ENCODE peak calls at places on chromosome 3, in nine cellular contexts. N is GM23248, J is hepatocyte, F is MM.1S, S is HCT116, V is GM23338, A is neural progenitor cell, M is PC-3, X is SK-N-SH. Q is an unnamed sample.

GRCh38 chr3:32349184-32349583 is 42.5 kb upstream of the CMTM7 start:
- DNase-seq in S (no peak), V (peak; percentile 67), M (no peak), F (no peak), J (no peak), A (no peak), N (no peak), X (no peak), Q (no peak)

GRCh38 chr3:195204360-195205166 is 66.4 kb downstream of the XXYLT1 start:
- DNase-seq in S (no peak), V (no peak), J (peak; percentile 42), N (peak; percentile 24), A (no peak), X (peak; percentile 41), F (no peak), M (no peak), Q (no peak)

GRCh38 chr3:121724130-121724529 is 25.4 kb downstream of the GOLGB1 start:
- DNase-seq in F (peak; percentile 89), M (no peak), V (no peak), A (no peak), N (no peak), S (no peak), X (no peak), J (no peak), Q (no peak)

GRCh38 chr3:197802505-197803459 is 11.7 kb downstream of the LRCH3 start:
- DNase-seq in M (peak; percentile 63), J (no peak), F (peak; percentile 32), X (no peak), A (no peak), S (no peak), N (peak; percentile 63), V (peak; percentile 52), Q (peak; percentile 24)

GRCh38 chr3:150158974-150159625 is 188.4 kb upstream of the PFN2 start:
- DNase-seq in A (no peak), X (no peak), M (no peak), V (no peak), S (no peak), J (no peak), N (peak; percentile 65), F (no peak), Q (no peak)

GRCh38 chr3:33438284-33438668 is 1.9 kb downstream of the UBP1 start:
- DNase-seq in N (peak; percentile 76), V (no peak), S (no peak), F (peak; percentile 32), J (peak; percentile 14), M (peak; percentile 36), A (peak; percentile 18), X (no peak), Q (peak; percentile 47)

GRCh38 chr3:108036984-108037741 is 53.7 kb downstream of the CD47 start:
- DNase-seq in F (no peak), M (peak; percentile 45), J (no peak), X (no peak), S (no peak), N (peak; percentile 76), A (no peak), V (no peak), Q (no peak)

GRCh38 chr3:178238179-178238578 is 298.1 kb upstream of the KCNMB2 start:
- DNase-seq in M (peak; percentile 4), X (no peak), V (peak; percentile 43), J (no peak), F (no peak), A (no peak), S (no peak), N (no peak), Q (no peak)

GRCh38 chr3:128488995-128489859 is 3.8 kb downstream of the GATA2 start:
- DNase-seq in F (no peak), A (peak; percentile 61), S (peak; percentile 35), V (peak; percentile 64), M (peak; percentile 62), J (peak; percentile 63), N (peak; percentile 87), X (peak; percentile 78), Q (no peak)

GRCh38 chr3:156174229-156174847 is 54.0 kb downstream of the KCNAB1 start:
- DNase-seq in X (peak; percentile 33), V (peak; percentile 33), N (peak; percentile 71), J (peak; percentile 34), S (peak; percentile 16), M (peak; percentile 65), F (peak; percentile 64), A (peak; percentile 56), Q (no peak)

GRCh38 chr3:18394384-18394995 is 30.6 kb downstream of the SATB1 start:
- DNase-seq in F (no peak), A (no peak), S (no peak), N (no peak), X (no peak), V (no peak), J (no peak), M (no peak), Q (no peak)

GRCh38 chr3:49930922-49931321 is 1.3 kb upstream of the MON1A start:
- DNase-seq in V (peak; percentile 94), M (peak; percentile 56), S (peak; percentile 53), N (no peak), J (peak; percentile 75), X (no peak), F (peak; percentile 39), A (peak; percentile 87), Q (peak; percentile 75)

GRCh38 chr3:99713440-99713839 is 75.0 kb downstream of the COL8A1 start:
- DNase-seq in S (no peak), A (no peak), X (no peak), M (no peak), J (no peak), N (no peak), V (no peak), F (no peak), Q (no peak)

GRCh38 chr3:13047296-13048165 is 25.7 kb downstream of the IQSEC1 start:
- DNase-seq in S (no peak), M (no peak), V (no peak), J (no peak), A (no peak), N (no peak), F (no peak), X (no peak), Q (peak; percentile 61)
- H3K4me2 ChIP-seq in S (no peak overlapping the region), M (no peak overlapping the region), V (no peak overlapping the region), J (no peak overlapping the region), A (no peak overlapping the region), N (no peak overlapping the region), F (no peak overlapping the region), X (no peak overlapping the region), Q (peak overlapping the region; percentile 74)

DNA sequence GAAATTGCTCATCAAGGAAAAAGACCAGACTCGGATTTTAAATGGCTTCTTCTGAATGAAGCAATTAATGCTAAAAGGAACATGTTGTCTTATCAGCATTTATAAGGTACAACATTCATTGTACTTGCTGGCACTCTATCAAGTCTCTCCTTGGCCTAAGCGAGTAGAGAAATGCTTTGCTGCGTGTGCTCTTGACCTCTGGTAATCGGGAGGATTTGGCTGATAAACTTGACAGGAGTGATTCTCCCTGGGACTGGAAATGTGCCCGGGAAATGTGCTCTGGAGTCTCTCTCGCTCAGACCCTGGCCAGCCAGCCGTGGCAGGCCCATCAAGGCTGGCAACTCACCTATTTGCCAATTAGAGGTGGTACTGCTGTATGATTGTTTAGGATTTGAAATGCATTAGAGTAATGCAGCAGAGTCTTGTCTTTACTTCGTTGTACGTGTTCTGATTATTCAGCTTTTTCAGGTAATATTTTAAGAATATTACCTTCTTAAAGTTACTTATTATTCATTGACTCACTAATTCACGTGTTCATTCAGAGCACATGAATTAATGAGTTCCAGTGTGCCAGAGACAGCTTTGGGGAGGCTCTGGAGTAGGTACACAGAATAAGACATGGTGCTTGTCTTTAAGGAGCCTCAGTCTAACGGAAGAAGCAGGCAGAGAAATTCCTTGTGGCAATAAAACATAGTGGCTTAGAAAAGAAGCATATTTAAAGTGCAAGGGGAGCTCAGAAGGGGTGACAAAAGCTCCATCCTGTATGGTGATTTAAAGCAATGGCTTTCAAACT is 48.0 kb upstream of the TPRG1 start:
- DNase-seq in M (no peak), F (no peak), X (peak; percentile 34), S (no peak), V (no peak), N (no peak), J (no peak), A (no peak), Q (no peak)
- TF ChIP-seq EZH2phosphoT487 in M (no peak), F (no peak), X (no peak), S (no peak), V (no peak), N (no peak), J (no peak), A (no peak), Q (no peak)

GRCh38 chr3:71317140-71317539 is 266.4 kb downstream of the FOXP1 start:
- DNase-seq in F (no peak), N (no peak), A (no peak), J (no peak), X (no peak), M (no peak), S (no peak), V (no peak), Q (no peak)

GRCh38 chr3:71316378-71316777 is 267.1 kb downstream of the FOXP1 start:
- DNase-seq in S (no peak), A (no peak), V (no peak), J (no peak), X (no peak), N (no peak), M (no peak), F (no peak), Q (no peak)

GRCh38 chr3:71319771-71320170 is 263.8 kb downstream of the FOXP1 start:
- DNase-seq in N (no peak), X (no peak), A (no peak), V (no peak), M (no peak), S (no peak), F (no peak), J (no peak), Q (no peak)

GRCh38 chr3:71317749-71318458 is 265.6 kb downstream of the FOXP1 start:
- DNase-seq in S (no peak), F (no peak), X (no peak), V (no peak), N (peak; percentile 30), A (no peak), J (no peak), M (no peak), Q (peak; percentile 11)

DNA sequence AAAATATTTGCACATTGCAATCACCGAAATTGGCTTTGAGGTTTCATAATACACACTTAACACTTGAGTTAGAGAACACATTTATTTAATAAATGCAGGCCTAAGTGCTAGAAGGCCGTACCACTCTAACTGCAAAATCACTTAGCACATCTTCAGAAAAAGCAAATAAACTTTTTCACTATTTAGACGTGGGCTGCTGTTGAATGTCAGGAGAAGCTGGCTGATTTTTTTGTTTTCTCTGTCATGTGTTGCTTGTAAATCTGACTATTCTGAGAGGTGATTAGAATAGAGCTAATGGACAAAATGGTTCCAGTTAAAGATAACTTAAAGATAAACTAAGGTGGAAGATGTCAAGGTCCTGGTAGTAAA is 265.1 kb downstream of the FOXP1 start:
- DNase-seq in M (no peak), F (no peak), X (no peak), N (no peak), V (no peak), J (no peak), S (no peak), A (no peak), Q (no peak)
- H3K4me2 ChIP-seq in M (no peak overlapping the region), F (no peak overlapping the region), X (no peak overlapping the region), N (peak overlapping the region; percentile 31), V (no peak overlapping the region), J (peak overlapping the region; percentile 62), S (no peak overlapping the region), A (no peak overlapping the region), Q (peak overlapping the region; percentile 56)

DNA sequence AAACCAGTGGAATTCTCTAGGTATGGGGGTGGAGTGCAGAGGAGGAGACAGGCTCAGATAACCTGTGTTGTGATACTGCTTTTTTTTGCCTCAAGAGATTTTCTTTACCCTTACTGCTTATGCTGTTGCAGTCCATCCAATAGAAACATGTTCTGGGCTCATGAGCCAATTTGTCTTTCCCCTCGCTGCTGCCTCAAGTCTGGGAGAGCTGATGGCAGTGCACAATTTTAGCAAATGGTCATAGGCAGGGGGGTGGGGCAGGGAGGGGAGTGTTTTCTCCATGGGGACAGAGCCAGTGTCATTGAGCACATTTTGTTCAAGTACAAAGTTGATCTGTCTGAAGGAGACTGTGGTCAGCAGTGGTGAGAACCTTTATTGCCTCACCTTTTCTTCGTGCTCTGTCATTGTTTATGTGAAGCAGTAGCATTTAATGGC is 134.9 kb downstream of the MBNL1 start:
- DNase-seq in X (no peak), N (no peak), A (no peak), F (no peak), J (peak; percentile 9), S (no peak), M (no peak), V (no peak), Q (no peak)
- TF ChIP-seq EZH2phosphoT487 in X (no peak), N (no peak), A (no peak), F (no peak), J (no peak), S (no peak), M (no peak), V (no peak), Q (no peak)